ENCODE peak calls at places on chromosomes 4 and X, in five cellular contexts. M, W, V, I and B are unnamed samples.

GRCh38 chr4:156672924-156673323 is 298.7 kb downstream of the PDGFC start:
- DNase-seq in M (peak), W (no peak), V (no peak), I (no peak), B (no peak)

GRCh38 chr4:78079701-78080430 is 22.7 kb downstream of the FRAS1 start:
- DNase-seq in M (no peak), W (no peak), V (no peak), I (no peak), B (no peak)

GRCh38 chrX:1262369-1262768 is 6.2 kb upstream of the CSF2RA start:
- DNase-seq in M (no peak), W (no peak), V (no peak), I (no peak), B (no peak)

GRCh38 chr4:41645716-41646115 is 102.8 kb downstream of the PHOX2B start:
- DNase-seq in M (no peak), W (no peak), V (no peak), I (no peak), B (no peak)

GRCh38 chr4:3343358-3343757 is 50.5 kb downstream of the RGS12 start:
- DNase-seq in M (no peak), W (no peak), V (no peak), I (no peak), B (no peak)

GRCh38 chr4:26985836-26986235 is 125.2 kb downstream of the STIM2 start:
- DNase-seq in M (no peak), W (peak), V (no peak), I (no peak), B (no peak)

GRCh38 chr4:113790478-113790877 is 28.9 kb upstream of the CAMK2D start:
- DNase-seq in M (no peak), W (no peak), V (no peak), I (no peak), B (no peak)

GRCh38 chr4:83212041-83212851 is 72.4 kb downstream of the COQ2 start:
- DNase-seq in M (no peak), W (peak), V (peak), I (peak), B (no peak)

GRCh38 chr4:155967098-155967497 is 13.4 kb upstream of the CTSO start:
- DNase-seq in M (no peak), W (no peak), V (no peak), I (no peak), B (no peak)

GRCh38 chrX:41677183-41677582 is 11.6 kb upstream of the GPR34 start:
- DNase-seq in M (no peak), W (no peak), V (no peak), I (no peak), B (no peak)

GRCh38 chr4:173527103-173527876 is 2.7 kb downstream of the HAND2 start:
- DNase-seq in M (no peak), W (no peak), V (no peak), I (no peak), B (no peak)

GRCh38 chr4:150108693-150109092 is 30.4 kb downstream of the DCLK2 start:
- DNase-seq in M (no peak), W (no peak), V (no peak), I (no peak), B (no peak)

GRCh38 chr4:184826315-184827266 is 823 bp upstream of the ACSL1 start:
- DNase-seq in M (peak), W (peak), V (peak), I (no peak), B (no peak)

GRCh38 chr4:123891901-123892300 is 495.3 kb downstream of the SPRY1 start:
- DNase-seq in M (no peak), W (no peak), V (no peak), I (no peak), B (no peak)

GRCh38 chrX:40037367-40037766 is 60.4 kb downstream of the BCOR start:
- DNase-seq in M (no peak), W (no peak), V (no peak), I (no peak), B (no peak)

GRCh38 chr4:145388043-145388442 is 93.6 kb upstream of the SMAD1 start:
- DNase-seq in M (no peak), W (no peak), V (no peak), I (no peak), B (no peak)

GRCh38 chr4:20844311-20844710 is 144.1 kb downstream of the PACRGL start:
- DNase-seq in M (no peak), W (no peak), V (no peak), I (peak), B (no peak)

GRCh38 chr4:17967078-17967477 is 54.5 kb downstream of the LCORL start:
- DNase-seq in M (no peak), W (no peak), V (no peak), I (no peak), B (no peak)

GRCh38 chr4:150367326-150367725 is 214.6 kb upstream of the MAB21L2 start:
- DNase-seq in M (no peak), W (no peak), V (no peak), I (no peak), B (no peak)

GRCh38 chr4:158801066-158801465 is 32.2 kb downstream of the FNIP2 start:
- DNase-seq in M (no peak), W (no peak), V (no peak), I (peak), B (no peak)

GRCh38 chr4:142129473-142129872 is 493.1 kb downstream of the IL15 start:
- DNase-seq in M (no peak), W (no peak), V (no peak), I (no peak), B (no peak)

GRCh38 chrX:39477438-39478120 is 620.2 kb downstream of the BCOR start:
- DNase-seq in M (no peak), W (peak), V (no peak), I (no peak), B (no peak)

GRCh38 chrX:129780441-129781105 is 824 bp downstream of the SASH3 start:
- DNase-seq in M (no peak), W (no peak), V (no peak), I (no peak), B (no peak)

GRCh38 chr4:15077969-15078368 is 75.7 kb downstream of the CPEB2 start:
- DNase-seq in M (peak), W (no peak), V (no peak), I (peak), B (no peak)

GRCh38 chr4:27316176-27316575 is 455.5 kb downstream of the STIM2 start:
- DNase-seq in M (no peak), W (no peak), V (no peak), I (peak), B (no peak)

GRCh38 chr4:76641351-76641750 is 206.3 kb downstream of the SHROOM3 start:
- DNase-seq in M (no peak), W (no peak), V (no peak), I (no peak), B (no peak)

GRCh38 chr4:138981930-138982390 is 33.6 kb upstream of the NOCT start:
- DNase-seq in M (peak), W (no peak), V (no peak), I (peak), B (no peak)

GRCh38 chr4:158410272-158410671 is 111.4 kb upstream of the RXFP1 start:
- DNase-seq in M (peak), W (no peak), V (no peak), I (peak), B (no peak)

GRCh38 chrX:34379891-34380290 is 247.8 kb upstream of the FAM47A start:
- DNase-seq in M (no peak), W (no peak), V (no peak), I (peak), B (no peak)

GRCh38 chrX:155745792-155746191 is 133.0 kb upstream of the TMLHE start:
- DNase-seq in M (no peak), W (no peak), V (no peak), I (peak), B (no peak)

GRCh38 chrX:22116585-22117546 is 84.7 kb downstream of the PHEX start:
- DNase-seq in M (no peak), W (no peak), V (no peak), I (no peak), B (no peak)

GRCh38 chr4:142548491-142548890 is 297.6 kb downstream of the INPP4B start:
- DNase-seq in M (peak), W (no peak), V (no peak), I (no peak), B (no peak)

GRCh38 chr4:13642576-13642975 is 15.1 kb upstream of the BOD1L1 start:
- DNase-seq in M (peak), W (no peak), V (no peak), I (peak), B (no peak)

GRCh38 chrX:5650904-5651303 is 577.8 kb downstream of the NLGN4X start:
- DNase-seq in M (no peak), W (no peak), V (no peak), I (no peak), B (no peak)